ENCODE peak calls at places on chromosomes 13 and 19, in eight cellular contexts. One of them, this sample, is unnamed.

GRCh38 chr13:40317980-40318327 is 348.5 kb downstream of the FOXO1 start:
- DNase-seq in IMR-90: no peak
- DNase-seq in psoas muscle: no peak
- DNase-seq in stimulated activated CD8-positive, alpha-beta memory T cell treated with anti-CD3 and anti-CD28 coated beads, Interleukin-15, amount 100 ng/mL, for 4 hours: no peak
- DNase-seq in GM23338: no peak
- DNase-seq in bronchial epithelial cell: no peak
- DNase-seq in HT1080: no peak
- DNase-seq in stimulated activated CD4-positive, alpha-beta T cell treated with anti-CD3 and anti-CD28 coated beads, Interleukin-1b, Interleukin-23, amount 100 ng/mL, for 1 hour: no peak
- DNase-seq in this sample: no peak

GRCh38 chr19:5186293-5187050 is 154.1 kb downstream of the PTPRS start:
- DNase-seq in IMR-90: peak; percentile 67
- DNase-seq in psoas muscle: peak; percentile 37
- DNase-seq in stimulated activated CD8-positive, alpha-beta memory T cell treated with anti-CD3 and anti-CD28 coated beads, Interleukin-15, amount 100 ng/mL, for 4 hours: no peak
- DNase-seq in GM23338: no peak
- DNase-seq in bronchial epithelial cell: peak; percentile 3
- DNase-seq in HT1080: peak; percentile 10
- DNase-seq in stimulated activated CD4-positive, alpha-beta T cell treated with anti-CD3 and anti-CD28 coated beads, Interleukin-1b, Interleukin-23, amount 100 ng/mL, for 1 hour: no peak
- DNase-seq in this sample: peak; percentile 88

GRCh38 chr19:13665125-13665903 is 99.0 kb upstream of the MRI1 start:
- DNase-seq in IMR-90: no peak
- DNase-seq in psoas muscle: no peak
- DNase-seq in stimulated activated CD8-positive, alpha-beta memory T cell treated with anti-CD3 and anti-CD28 coated beads, Interleukin-15, amount 100 ng/mL, for 4 hours: no peak
- DNase-seq in GM23338: no peak
- DNase-seq in bronchial epithelial cell: no peak
- DNase-seq in HT1080: no peak
- DNase-seq in stimulated activated CD4-positive, alpha-beta T cell treated with anti-CD3 and anti-CD28 coated beads, Interleukin-1b, Interleukin-23, amount 100 ng/mL, for 1 hour: no peak
- DNase-seq in this sample: no peak

GRCh38 chr19:23787106-23787505 is 28.4 kb upstream of the ZNF681 start:
- DNase-seq in IMR-90: peak; percentile 1
- DNase-seq in psoas muscle: no peak
- DNase-seq in stimulated activated CD8-positive, alpha-beta memory T cell treated with anti-CD3 and anti-CD28 coated beads, Interleukin-15, amount 100 ng/mL, for 4 hours: no peak
- DNase-seq in GM23338: no peak
- DNase-seq in bronchial epithelial cell: peak; percentile 31
- DNase-seq in HT1080: peak; percentile 47
- DNase-seq in stimulated activated CD4-positive, alpha-beta T cell treated with anti-CD3 and anti-CD28 coated beads, Interleukin-1b, Interleukin-23, amount 100 ng/mL, for 1 hour: no peak
- DNase-seq in this sample: peak; percentile 6

GRCh38 chr13:80217614-80218456 is 123.1 kb downstream of the SPRY2 start:
- DNase-seq in IMR-90: peak; percentile 71
- DNase-seq in psoas muscle: no peak
- DNase-seq in stimulated activated CD8-positive, alpha-beta memory T cell treated with anti-CD3 and anti-CD28 coated beads, Interleukin-15, amount 100 ng/mL, for 4 hours: no peak
- DNase-seq in GM23338: peak; percentile 44
- DNase-seq in bronchial epithelial cell: peak; percentile 83
- DNase-seq in HT1080: peak; percentile 79
- DNase-seq in stimulated activated CD4-positive, alpha-beta T cell treated with anti-CD3 and anti-CD28 coated beads, Interleukin-1b, Interleukin-23, amount 100 ng/mL, for 1 hour: no peak
- DNase-seq in this sample: no peak

GRCh38 chr19:11361037-11361770 is 6.0 kb downstream of the PLPPR2 start:
- DNase-seq in IMR-90: no peak
- DNase-seq in psoas muscle: no peak
- DNase-seq in stimulated activated CD8-positive, alpha-beta memory T cell treated with anti-CD3 and anti-CD28 coated beads, Interleukin-15, amount 100 ng/mL, for 4 hours: no peak
- DNase-seq in GM23338: peak; percentile 99
- DNase-seq in bronchial epithelial cell: peak; percentile 45
- DNase-seq in HT1080: no peak
- DNase-seq in stimulated activated CD4-positive, alpha-beta T cell treated with anti-CD3 and anti-CD28 coated beads, Interleukin-1b, Interleukin-23, amount 100 ng/mL, for 1 hour: no peak
- DNase-seq in this sample: no peak

GRCh38 chr13:31930901-31931522 is 100.6 kb upstream of the FRY start:
- DNase-seq in IMR-90: no peak
- DNase-seq in psoas muscle: no peak
- DNase-seq in stimulated activated CD8-positive, alpha-beta memory T cell treated with anti-CD3 and anti-CD28 coated beads, Interleukin-15, amount 100 ng/mL, for 4 hours: no peak
- DNase-seq in GM23338: no peak
- DNase-seq in bronchial epithelial cell: peak; percentile 72
- DNase-seq in HT1080: peak; percentile 21
- DNase-seq in stimulated activated CD4-positive, alpha-beta T cell treated with anti-CD3 and anti-CD28 coated beads, Interleukin-1b, Interleukin-23, amount 100 ng/mL, for 1 hour: no peak
- DNase-seq in this sample: no peak

GRCh38 chr19:52638601-52639000 is 446 bp upstream of the ZNF83 start:
- DNase-seq in IMR-90: peak; percentile 69
- DNase-seq in psoas muscle: peak; percentile 33
- DNase-seq in stimulated activated CD8-positive, alpha-beta memory T cell treated with anti-CD3 and anti-CD28 coated beads, Interleukin-15, amount 100 ng/mL, for 4 hours: no peak
- DNase-seq in GM23338: peak; percentile 40
- DNase-seq in bronchial epithelial cell: no peak
- DNase-seq in HT1080: no peak
- DNase-seq in stimulated activated CD4-positive, alpha-beta T cell treated with anti-CD3 and anti-CD28 coated beads, Interleukin-1b, Interleukin-23, amount 100 ng/mL, for 1 hour: no peak
- DNase-seq in this sample: peak; percentile 65

GRCh38 chr19:4967738-4968461 is 1.0 kb upstream of the KDM4B start:
- DNase-seq in IMR-90: no peak
- DNase-seq in psoas muscle: no peak
- DNase-seq in stimulated activated CD8-positive, alpha-beta memory T cell treated with anti-CD3 and anti-CD28 coated beads, Interleukin-15, amount 100 ng/mL, for 4 hours: no peak
- DNase-seq in GM23338: no peak
- DNase-seq in bronchial epithelial cell: no peak
- DNase-seq in HT1080: peak; percentile 13
- DNase-seq in stimulated activated CD4-positive, alpha-beta T cell treated with anti-CD3 and anti-CD28 coated beads, Interleukin-1b, Interleukin-23, amount 100 ng/mL, for 1 hour: no peak
- DNase-seq in this sample: peak; percentile 78

GRCh38 chr13:99575376-99575775 is 74.1 kb downstream of the TM9SF2 start:
- DNase-seq in IMR-90: no peak
- DNase-seq in psoas muscle: no peak
- DNase-seq in stimulated activated CD8-positive, alpha-beta memory T cell treated with anti-CD3 and anti-CD28 coated beads, Interleukin-15, amount 100 ng/mL, for 4 hours: no peak
- DNase-seq in GM23338: peak; percentile 74
- DNase-seq in bronchial epithelial cell: no peak
- DNase-seq in HT1080: no peak
- DNase-seq in stimulated activated CD4-positive, alpha-beta T cell treated with anti-CD3 and anti-CD28 coated beads, Interleukin-1b, Interleukin-23, amount 100 ng/mL, for 1 hour: no peak
- DNase-seq in this sample: no peak

GRCh38 chr19:45764947-45765346 is 4.1 kb downstream of the SIX5 start:
- DNase-seq in IMR-90: no peak
- DNase-seq in psoas muscle: no peak
- DNase-seq in stimulated activated CD8-positive, alpha-beta memory T cell treated with anti-CD3 and anti-CD28 coated beads, Interleukin-15, amount 100 ng/mL, for 4 hours: no peak
- DNase-seq in GM23338: peak; percentile 50
- DNase-seq in bronchial epithelial cell: no peak
- DNase-seq in HT1080: no peak
- DNase-seq in stimulated activated CD4-positive, alpha-beta T cell treated with anti-CD3 and anti-CD28 coated beads, Interleukin-1b, Interleukin-23, amount 100 ng/mL, for 1 hour: no peak
- DNase-seq in this sample: no peak

GRCh38 chr13:80590551-80590950 is 249.6 kb upstream of the SPRY2 start:
- DNase-seq in IMR-90: no peak
- DNase-seq in psoas muscle: no peak
- DNase-seq in stimulated activated CD8-positive, alpha-beta memory T cell treated with anti-CD3 and anti-CD28 coated beads, Interleukin-15, amount 100 ng/mL, for 4 hours: no peak
- DNase-seq in GM23338: no peak
- DNase-seq in bronchial epithelial cell: no peak
- DNase-seq in HT1080: no peak
- DNase-seq in stimulated activated CD4-positive, alpha-beta T cell treated with anti-CD3 and anti-CD28 coated beads, Interleukin-1b, Interleukin-23, amount 100 ng/mL, for 1 hour: no peak
- DNase-seq in this sample: no peak

GRCh38 chr13:91375119-91375729 is 23.2 kb upstream of the GPC5 start:
- DNase-seq in IMR-90: peak; percentile 8
- DNase-seq in psoas muscle: no peak
- DNase-seq in stimulated activated CD8-positive, alpha-beta memory T cell treated with anti-CD3 and anti-CD28 coated beads, Interleukin-15, amount 100 ng/mL, for 4 hours: no peak
- DNase-seq in GM23338: peak; percentile 51
- DNase-seq in bronchial epithelial cell: no peak
- DNase-seq in HT1080: no peak
- DNase-seq in stimulated activated CD4-positive, alpha-beta T cell treated with anti-CD3 and anti-CD28 coated beads, Interleukin-1b, Interleukin-23, amount 100 ng/mL, for 1 hour: no peak
- DNase-seq in this sample: peak; percentile 20

This sample was measured in fibroblast of mammary gland.